ENCODE peak calls at places on chromosomes 5 and 9, in seven cellular contexts. O is stimulated activated CD4-positive, alpha-beta T cell treated with anti-CD3 and anti-CD28 coated beads, Interleukin-1b, Interleukin-23, amount 100 ng/mL, for 48 hours; H is brain microvascular endothelial cell; B is stimulated activated naive CD8-positive, alpha-beta T cell treated with anti-CD3 and anti-CD28 coated beads, Interleukin-15, amount 100 ng/mL, for 72 hours; T is upper lobe of right lung; V is LoVo; Y is spleen. L is an unnamed sample.

GRCh38 chr5:54760182-54760935 is 225.0 kb downstream of the ESM1 start:
- DNase-seq in O (no peak), B (no peak), V (no peak), Y (no peak), T (no peak), H (peak), L (no peak)

GRCh38 chr9:125844611-125845010 is 97.4 kb downstream of the PBX3 start:
- DNase-seq in H (no peak), O (no peak), T (no peak), B (no peak), Y (no peak), V (no peak), L (no peak)

GRCh38 chr5:66757219-66757833 is 161.1 kb downstream of the MAST4 start:
- DNase-seq in T (no peak), O (peak), H (peak), B (no peak), Y (no peak), V (peak), L (no peak)

GRCh38 chr9:111661802-111662491 is 542 bp downstream of the GNG10 start:
- DNase-seq in Y (peak), B (no peak), V (peak), O (peak), H (no peak), T (peak), L (peak)

GRCh38 chr9:133390713-133391112 is 14.5 kb downstream of the STKLD1 start:
- DNase-seq in B (no peak), O (no peak), T (no peak), H (no peak), Y (no peak), V (no peak), L (no peak)

GRCh38 chr5:96247097-96247675 is 185.9 kb downstream of the PCSK1 start:
- DNase-seq in O (no peak), B (no peak), T (no peak), V (no peak), Y (no peak), H (no peak), L (no peak)

GRCh38 chr5:150053695-150054392 is 32.5 kb downstream of the CSF1R start:
- DNase-seq in B (no peak), T (no peak), Y (no peak), H (no peak), O (no peak), V (no peak), L (no peak)

GRCh38 chr9:114124666-114125580 is 25.8 kb upstream of the KIF12 start:
- DNase-seq in V (no peak), H (no peak), T (no peak), O (no peak), Y (peak), B (no peak), L (no peak)

GRCh38 chr5:138615461-138615860 is 40.3 kb upstream of the HSPA9 start:
- DNase-seq in B (no peak), O (no peak), T (peak), V (no peak), H (no peak), Y (no peak), L (no peak)

GRCh38 chr9:93346240-93347112 is 105.0 kb upstream of the FAM120A start:
- DNase-seq in H (no peak), O (no peak), T (peak), Y (no peak), V (no peak), B (peak), L (no peak)

GRCh38 chr5:351084-351910 is 29.8 kb downstream of the AHRR start:
- DNase-seq in V (no peak), O (no peak), H (no peak), B (no peak), Y (no peak), T (no peak), L (no peak)

GRCh38 chr5:18394154-18394804 is 760.0 kb downstream of the TAF11L14 start:
- DNase-seq in Y (peak), O (peak), T (peak), H (peak), V (peak), B (peak), L (no peak)

GRCh38 chr9:135181336-135181735 is 93.9 kb downstream of the OLFM1 start:
- DNase-seq in O (no peak), T (no peak), H (no peak), V (no peak), B (no peak), Y (no peak), L (no peak)

GRCh38 chr9:127873886-127874285 is 3.6 kb downstream of the AK1 start:
- DNase-seq in T (peak), Y (no peak), O (no peak), V (no peak), H (no peak), B (no peak), L (peak)

GRCh38 chr5:122313001-122313402 is 965 bp downstream of the SNCAIP start:
- DNase-seq in H (peak), Y (no peak), T (peak), O (no peak), V (no peak), B (no peak), L (no peak)

GRCh38 chr5:108216890-108217289 is 165.0 kb downstream of the FBXL17 start:
- DNase-seq in O (no peak), B (no peak), V (no peak), H (peak), T (no peak), Y (no peak), L (no peak)

L was measured in sigmoid colon.